ENCODE peak calls at places on chromosomes 2 and 18, in six cellular contexts. V is RWPE1, J is kidney, Y is H9, R is astrocyte of the spinal cord, P is cardiac fibroblast. L is an unnamed sample.

GRCh38 chr18:12335503-12335902 is 27.5 kb downstream of the TUBB6 start:
- DNase-seq in V (no peak), J (no peak), Y (no peak), R (no peak), P (no peak), L (no peak)

GRCh38 chr18:58196881-58197872 is 153.2 kb downstream of the NEDD4L start:
- DNase-seq in V (no peak), J (peak), Y (no peak), R (no peak), P (no peak), L (no peak)

GRCh38 chr2:127080941-127081769 is 25.8 kb downstream of the BIN1 start:
- DNase-seq in V (peak), J (peak), Y (no peak), R (no peak), P (peak), L (peak)

GRCh38 chr2:43168016-43168369 is 58.4 kb downstream of the ZFP36L2 start:
- DNase-seq in V (no peak), J (no peak), Y (no peak), R (no peak), P (no peak), L (no peak)

GRCh38 chr2:143261986-143262784 is 133.0 kb downstream of the ARHGAP15 start:
- DNase-seq in V (no peak), J (no peak), Y (no peak), R (no peak), P (no peak), L (no peak)

GRCh38 chr18:58911241-58911640 is 46.6 kb downstream of the ZNF532 start:
- DNase-seq in V (no peak), J (no peak), Y (no peak), R (no peak), P (no peak), L (no peak)

GRCh38 chr2:20438334-20439192 is 8.3 kb upstream of the RHOB start:
- DNase-seq in V (peak), J (no peak), Y (no peak), R (peak), P (peak), L (no peak)

GRCh38 chr18:78293516-78293915 is 686.1 kb upstream of the SALL3 start:
- DNase-seq in V (no peak), J (no peak), Y (no peak), R (no peak), P (no peak), L (no peak)

GRCh38 chr2:107093426-107093957 is 207.5 kb upstream of the ST6GAL2 start:
- DNase-seq in V (no peak), J (no peak), Y (no peak), R (no peak), P (no peak), L (no peak)

GRCh38 chr18:80035997-80036396 is 1.8 kb downstream of the RBFA start:
- DNase-seq in V (no peak), J (no peak), Y (no peak), R (no peak), P (no peak), L (no peak)

GRCh38 chr18:49364821-49365220 is 95.6 kb downstream of the DYM start:
- DNase-seq in V (no peak), J (no peak), Y (no peak), R (no peak), P (no peak), L (no peak)

GRCh38 chr18:59917422-59917821 is 17.6 kb downstream of the PMAIP1 start:
- DNase-seq in V (peak), J (no peak), Y (no peak), R (no peak), P (peak), L (no peak)

GRCh38 chr2:39068290-39068689 is 52.6 kb downstream of the SOS1 start:
- DNase-seq in V (peak), J (no peak), Y (no peak), R (no peak), P (no peak), L (no peak)

GRCh38 chr2:106800180-106800579 is 85.8 kb downstream of the ST6GAL2 start:
- DNase-seq in V (no peak), J (no peak), Y (no peak), R (no peak), P (no peak), L (no peak)

GRCh38 chr2:88575051-88575450 is 52.2 kb downstream of the EIF2AK3 start:
- DNase-seq in V (no peak), J (no peak), Y (no peak), R (no peak), P (no peak), L (no peak)

GRCh38 chr2:67772216-67773180 is 290.3 kb downstream of the C1D start:
- DNase-seq in V (no peak), J (no peak), Y (no peak), R (no peak), P (peak), L (no peak)

GRCh38 chr2:9613291-9613690 is 17.5 kb downstream of the YWHAQ start:
- DNase-seq in V (no peak), J (no peak), Y (no peak), R (peak), P (peak), L (no peak)

GRCh38 chr2:109481599-109481998 is 132.2 kb downstream of the SEPTIN10 start:
- DNase-seq in V (no peak), J (peak), Y (no peak), R (no peak), P (no peak), L (no peak)

GRCh38 chr2:209578394-209579006 is 154.7 kb downstream of the MAP2 start:
- DNase-seq in V (no peak), J (no peak), Y (no peak), R (peak), P (peak), L (no peak)

GRCh38 chr2:168915433-168916328 is 14.6 kb downstream of the G6PC2 start:
- DNase-seq in V (no peak), J (no peak), Y (no peak), R (no peak), P (no peak), L (no peak)

GRCh38 chr18:78704960-78705600 is 274.5 kb upstream of the SALL3 start:
- DNase-seq in V (no peak), J (no peak), Y (no peak), R (no peak), P (no peak), L (no peak)

GRCh38 chr2:74111380-74111779 is 36.3 kb downstream of the BOLA3 start:
- DNase-seq in V (no peak), J (no peak), Y (no peak), R (no peak), P (no peak), L (no peak)

GRCh38 chr2:144114761-144115160 is 405.2 kb downstream of the ZEB2 start:
- DNase-seq in V (no peak), J (no peak), Y (no peak), R (no peak), P (no peak), L (no peak)

GRCh38 chr2:177289824-177290632 is 25.5 kb upstream of the NFE2L2 start:
- DNase-seq in V (no peak), J (no peak), Y (no peak), R (no peak), P (no peak), L (peak)

GRCh38 chr18:32902566-32903330 is 129.9 kb upstream of the KLHL14 start:
- DNase-seq in V (no peak), J (no peak), Y (no peak), R (no peak), P (no peak), L (no peak)
- TF ChIP-seq CTCF in V (no peak), J (no peak), Y (no peak), R (no peak), P (no peak), L (no peak)

GRCh38 chr2:239378021-239378917 is 22.6 kb downstream of the HDAC4 start:
- DNase-seq in V (no peak), J (peak), Y (no peak), R (no peak), P (no peak), L (no peak)

GRCh38 chr2:239381709-239382134 is 19.1 kb downstream of the HDAC4 start:
- DNase-seq in V (no peak), J (no peak), Y (no peak), R (no peak), P (no peak), L (peak)

GRCh38 chr2:239380831-239381708 is 19.8 kb downstream of the HDAC4 start:
- DNase-seq in V (no peak), J (no peak), Y (no peak), R (no peak), P (no peak), L (peak)

GRCh38 chr2:239378918-239379640 is 21.7 kb downstream of the HDAC4 start:
- DNase-seq in V (no peak), J (peak), Y (no peak), R (no peak), P (no peak), L (no peak)

DNA sequence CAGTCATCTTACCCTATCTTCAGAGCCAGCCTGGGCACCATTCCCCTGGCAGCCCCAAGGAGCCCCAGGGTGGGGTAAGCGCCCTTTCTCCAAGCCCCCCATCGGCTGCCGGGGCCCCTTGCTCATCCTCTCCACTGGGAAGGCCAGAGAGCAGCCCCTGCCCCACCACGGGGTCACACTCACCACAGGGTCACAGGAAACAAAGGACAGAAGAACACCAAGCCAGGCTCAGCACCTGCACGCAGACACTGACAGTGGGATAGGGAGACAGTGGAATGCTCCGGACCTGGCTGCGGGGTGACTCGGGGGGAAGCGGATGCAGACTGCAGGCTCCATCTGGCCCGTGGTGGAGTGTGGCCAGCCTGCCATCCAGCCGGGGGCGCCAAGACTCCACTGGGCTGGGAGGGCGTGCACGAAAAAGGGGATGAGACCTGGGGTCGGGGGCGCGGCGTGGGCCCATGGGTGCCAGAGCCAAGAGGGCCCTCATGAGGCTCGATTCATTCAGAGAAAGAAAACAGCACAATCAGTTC is 21.1 kb downstream of the HDAC4 start:
- DNase-seq in V (no peak), J (peak), Y (no peak), R (no peak), P (no peak), L (no peak)
- TF ChIP-seq CTCF in V (no peak), J (no peak), Y (peak), R (peak), P (no peak), L (no peak)

DNA sequence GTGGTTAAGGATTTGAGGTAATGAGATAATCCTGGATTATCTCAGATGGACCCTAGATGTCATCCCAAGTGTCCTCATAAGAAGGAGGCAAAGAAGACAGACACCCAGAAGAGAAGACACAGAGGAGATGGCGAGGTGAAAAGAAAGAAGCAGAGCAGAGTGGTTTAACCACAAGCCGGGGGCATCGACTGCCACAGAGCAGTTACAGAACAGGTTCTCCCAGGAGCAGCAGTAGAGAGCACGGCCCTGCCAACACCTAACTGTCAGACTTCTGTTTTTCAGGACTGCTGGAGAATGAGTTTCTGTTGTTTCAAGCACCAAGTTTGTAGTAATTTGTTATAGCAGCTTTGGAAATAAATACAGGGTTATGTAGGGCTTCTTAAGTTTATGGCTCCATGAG is 437.0 kb downstream of the THSD7B start:
- DNase-seq in V (no peak), J (no peak), Y (no peak), R (no peak), P (no peak), L (no peak)
- TF ChIP-seq CTCF in V (no peak), J (no peak), Y (no peak), R (no peak), P (no peak), L (no peak)

GRCh38 chr2:179936654-179937053 is 70.4 kb downstream of the CWC22 start:
- DNase-seq in V (peak), J (no peak), Y (peak), R (no peak), P (peak), L (no peak)
- TF ChIP-seq CTCF in V (no peak), J (peak), Y (peak), R (peak), P (peak), L (peak)

L was measured in GM13976.